ENCODE peak calls at places on chromosomes 11 and 22, in ten cellular contexts. C, X, I, E, O, B, A, W, G and L are unnamed samples.
A peak's percentile ranks its signal among the peaks of the same experiment; 100 is the strongest.

GRCh38 chr11:119157088-119157487 is 8.2 kb downstream of the ABCG4 start:
- DNase-seq in W (no peak), I (no peak), X (no peak), O (no peak), C (no peak), E (no peak), A (no peak), B (no peak), G (no peak), L (no peak)

GRCh38 chr11:534197-534591 is 1.2 kb downstream of the HRAS start:
- DNase-seq in A (no peak), X (no peak), I (no peak), E (no peak), G (no peak), W (no peak), C (no peak), B (no peak), O (no peak), L (no peak)

GRCh38 chr11:101267654-101268053 is 138.0 kb upstream of the PGR start:
- DNase-seq in X (no peak), B (no peak), W (no peak), C (no peak), G (no peak), E (no peak), O (no peak), A (no peak), I (no peak), L (no peak)

GRCh38 chr22:42803454-42803853 is 53.6 kb downstream of the ARFGAP3 start:
- DNase-seq in W (no peak), C (no peak), B (peak; percentile 34), X (no peak), I (no peak), E (no peak), G (no peak), O (no peak), A (no peak), L (peak; percentile 80)

GRCh38 chr22:37060801-37061610 is 9.5 kb downstream of the KCTD17 start:
- DNase-seq in G (no peak), E (no peak), A (no peak), C (no peak), W (no peak), I (no peak), B (no peak), O (no peak), X (peak; percentile 52), L (no peak)

GRCh38 chr11:64862914-64863313 is 15.5 kb downstream of the EHD1 start:
- DNase-seq in E (peak; percentile 34), A (no peak), W (no peak), X (no peak), G (no peak), I (no peak), O (no peak), C (no peak), B (no peak), L (no peak)

GRCh38 chr11:5476184-5476819 is 12.2 kb upstream of the OR52D1 start:
- DNase-seq in A (peak; percentile 7), X (no peak), C (peak; percentile 55), E (peak; percentile 43), W (no peak), I (peak; percentile 49), B (no peak), O (peak; percentile 12), G (peak; percentile 8), L (no peak)

GRCh38 chr22:17098379-17098819 is 13.6 kb downstream of the IL17RA start:
- DNase-seq in G (no peak), B (no peak), X (no peak), I (no peak), W (no peak), A (no peak), C (no peak), E (no peak), O (no peak), L (no peak)

GRCh38 chr22:37462983-37463382 is 23.2 kb downstream of the MFNG start:
- DNase-seq in E (no peak), O (no peak), I (peak; percentile 41), A (no peak), X (no peak), B (no peak), C (peak; percentile 35), G (no peak), W (no peak), L (no peak)

GRCh38 chr22:38733329-38734202 is 22.2 kb downstream of the SUN2 start:
- DNase-seq in E (peak; percentile 18), C (no peak), O (peak; percentile 82), A (peak; percentile 32), I (no peak), W (peak; percentile 89), B (no peak), G (no peak), X (peak; percentile 32), L (peak; percentile 92)

GRCh38 chr11:1757861-1758610 is 5.7 kb downstream of the CTSD start:
- DNase-seq in C (no peak), O (no peak), B (no peak), X (no peak), I (no peak), E (no peak), W (no peak), A (no peak), G (no peak), L (no peak)

GRCh38 chr11:2298795-2299747 is 2.6 kb downstream of the C11orf21 start:
- DNase-seq in W (peak; percentile 16), O (no peak), G (no peak), C (peak; percentile 34), X (peak; percentile 52), E (no peak), A (no peak), I (no peak), B (peak; percentile 62), L (no peak)

GRCh38 chr11:129580278-129580677 is 204.6 kb downstream of the BARX2 start:
- DNase-seq in C (no peak), O (no peak), G (no peak), W (no peak), E (no peak), B (no peak), X (no peak), A (no peak), I (no peak), L (no peak)

GRCh38 chr11:112837162-112837826 is 123.9 kb upstream of the NCAM1 start:
- DNase-seq in I (no peak), A (no peak), B (no peak), W (peak; percentile 74), O (peak; percentile 33), C (peak; percentile 3), E (no peak), X (no peak), G (no peak), L (no peak)

GRCh38 chr11:134837166-134837886 is 425.3 kb upstream of the B3GAT1 start:
- DNase-seq in E (no peak), O (no peak), A (no peak), X (no peak), I (no peak), B (no peak), W (no peak), G (no peak), C (no peak), L (no peak)

GRCh38 chr11:121105063-121105480 is 4.0 kb downstream of the TECTA start:
- DNase-seq in W (no peak), A (no peak), B (no peak), C (no peak), X (no peak), I (no peak), O (no peak), G (no peak), E (no peak), L (peak; percentile 45)

GRCh38 chr11:44936951-44937543 is 13.6 kb downstream of the TP53I11 start:
- DNase-seq in E (no peak), O (no peak), C (no peak), X (peak; percentile 32), W (no peak), B (no peak), G (no peak), I (no peak), A (no peak), L (no peak)

GRCh38 chr11:14455648-14456430 is 43.8 kb downstream of the COPB1 start:
- DNase-seq in O (no peak), A (no peak), C (no peak), G (no peak), W (no peak), X (no peak), B (no peak), I (no peak), E (no peak), L (no peak)